ENCODE peak calls at places on chromosomes 7 and 10, in seven cellular contexts. A, U, P, Q, G, I and C are unnamed samples.

GRCh38 chr7:157692156-157693011 is 355.6 kb downstream of the DNAJB6 start:
- DNase-seq in G (no peak), U (no peak), Q (no peak), A (no peak), I (no peak), P (no peak), C (no peak)

GRCh38 chr7:56079450-56080185 is 13.1 kb downstream of the PHKG1 start:
- DNase-seq in G (peak; percentile 79), P (peak; percentile 88), I (peak; percentile 62), A (peak; percentile 54), Q (peak; percentile 33), U (no peak), C (peak; percentile 68)

GRCh38 chr10:61752111-61753011 is 89.6 kb downstream of the CABCOCO1 start:
- DNase-seq in A (no peak), U (peak; percentile 13), I (peak; percentile 29), P (peak; percentile 57), G (peak; percentile 53), Q (no peak), C (peak; percentile 27)

GRCh38 chr10:120462018-120462682 is 5.1 kb downstream of the PLPP4 start:
- DNase-seq in G (no peak), I (no peak), U (no peak), P (no peak), A (no peak), Q (no peak), C (no peak)

GRCh38 chr7:115009139-115009538 is 87.2 kb downstream of the MDFIC start:
- DNase-seq in Q (no peak), G (no peak), I (no peak), U (no peak), A (no peak), P (no peak), C (peak; percentile 56)

GRCh38 chr10:63977329-63977923 is 456.2 kb downstream of the REEP3 start:
- DNase-seq in P (peak; percentile 54), G (peak; percentile 52), A (no peak), Q (peak; percentile 37), U (peak; percentile 31), I (peak; percentile 48), C (peak; percentile 16)

GRCh38 chr7:1567082-1567771 is 2.6 kb downstream of the PSMG3 start:
- DNase-seq in A (peak; percentile 85), U (peak; percentile 52), I (peak; percentile 72), P (peak; percentile 43), G (no peak), Q (peak; percentile 78), C (peak; percentile 62)

GRCh38 chr7:140926021-140926812 is 1.5 kb upstream of the BRAF start:
- DNase-seq in A (no peak), I (no peak), Q (no peak), U (no peak), G (no peak), P (no peak), C (no peak)

GRCh38 chr7:2886900-2887299 is 42.8 kb upstream of the GNA12 start:
- DNase-seq in I (peak; percentile 83), P (peak; percentile 95), A (no peak), G (peak; percentile 93), Q (peak; percentile 67), U (peak; percentile 78), C (peak; percentile 83)

GRCh38 chr7:142298009-142298408 is 40.2 kb upstream of the PRSS58 start:
- DNase-seq in U (no peak), A (no peak), Q (no peak), P (peak; percentile 23), G (no peak), I (no peak), C (no peak)

GRCh38 chr10:43980313-43980712 is 331.6 kb upstream of the ZNF32 start:
- DNase-seq in U (no peak), I (no peak), P (no peak), A (no peak), Q (no peak), G (no peak), C (no peak)

GRCh38 chr10:27240891-27241639 is 468 bp upstream of the ACBD5 start:
- DNase-seq in A (peak; percentile 30), Q (peak; percentile 46), I (no peak), P (peak; percentile 16), U (no peak), G (peak; percentile 4), C (peak; percentile 26)

GRCh38 chr10:19194866-19195265 is 146.3 kb downstream of the MALRD1 start:
- DNase-seq in Q (no peak), U (no peak), I (peak; percentile 56), A (no peak), P (peak; percentile 27), G (peak; percentile 56), C (no peak)

GRCh38 chr7:153886506-153887391 is 165.4 kb upstream of the DPP6 start:
- DNase-seq in P (no peak), A (no peak), I (no peak), G (no peak), U (no peak), Q (no peak), C (no peak)

GRCh38 chr10:131757285-131758058 is 143.3 kb upstream of the PPP2R2D start:
- DNase-seq in I (no peak), A (no peak), Q (no peak), G (no peak), P (no peak), U (no peak), C (no peak)

GRCh38 chr7:38040831-38041230 is 120.4 kb downstream of the EPDR1 start:
- DNase-seq in G (no peak), A (no peak), Q (no peak), P (no peak), U (no peak), I (no peak), C (no peak)

GRCh38 chr7:157016352-157017041 is 6.0 kb upstream of the MNX1 start:
- DNase-seq in A (no peak), P (no peak), G (no peak), Q (peak; percentile 16), U (no peak), I (no peak), C (no peak)

GRCh38 chr10:93876391-93876790 is 17.4 kb upstream of the SLC35G1 start:
- DNase-seq in U (no peak), G (no peak), P (peak; percentile 20), A (no peak), I (no peak), Q (no peak), C (peak; percentile 19)

GRCh38 chr7:28900311-28900710 is 57.8 kb downstream of the TRIL start:
- DNase-seq in U (no peak), Q (no peak), A (no peak), G (no peak), P (no peak), I (no peak), C (no peak)

GRCh38 chr10:9302142-9302746 is 1247.8 kb downstream of the GATA3 start:
- DNase-seq in A (no peak), U (peak; percentile 36), P (peak; percentile 73), G (peak; percentile 66), Q (no peak), I (peak; percentile 31), C (peak; percentile 74)
- TF ChIP-seq CTCF in A (no peak), U (peak; percentile 48), P (peak; percentile 35), G (peak; percentile 37), Q (peak; percentile 24), I (no peak), C (peak; percentile 10)

DNA sequence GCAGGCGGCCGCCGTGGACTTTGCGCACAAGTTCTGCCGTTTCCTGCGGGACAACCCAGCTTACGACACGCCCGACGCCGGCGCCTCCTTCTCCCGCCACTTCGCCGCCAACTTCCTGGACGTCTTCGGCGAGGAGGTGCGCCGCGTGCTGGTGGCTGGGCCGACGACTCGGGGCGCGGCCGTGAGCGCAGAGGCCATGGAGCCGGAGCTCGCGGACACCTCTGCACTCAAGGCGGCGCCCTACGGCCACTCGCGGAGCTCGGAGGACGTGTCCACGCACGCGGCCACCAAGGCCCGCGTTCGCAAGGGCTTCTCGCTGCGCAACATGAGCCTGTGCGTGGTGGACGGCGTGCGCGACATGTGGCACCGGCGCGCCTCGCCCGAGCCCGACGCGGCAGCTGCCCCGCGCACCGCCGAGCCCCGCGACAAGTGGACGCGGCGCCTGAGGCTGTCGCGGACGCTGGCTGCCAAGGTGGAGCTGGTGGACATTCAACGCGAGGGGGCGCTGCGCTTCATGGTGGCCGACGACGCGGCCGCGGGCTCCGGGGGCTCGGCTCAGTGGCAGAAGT is 14.1 kb downstream of the SH2B2 start:
- DNase-seq in Q (no peak), A (no peak), P (no peak), I (no peak), U (no peak), G (no peak), C (no peak)
- TF ChIP-seq CTCF in Q (no peak), A (no peak), P (peak; percentile 32), I (peak; percentile 31), U (no peak), G (no peak), C (no peak)

GRCh38 chr7:23685770-23686169 is 5.8 kb downstream of the FAM221A start:
- DNase-seq in A (no peak), I (no peak), G (peak; percentile 33), Q (no peak), U (no peak), P (peak; percentile 6), C (peak; percentile 25)

GRCh38 chr7:23680417-23681405 is 712 bp downstream of the FAM221A start:
- DNase-seq in P (peak; percentile 75), U (peak; percentile 41), Q (peak; percentile 87), A (peak; percentile 41), G (peak; percentile 32), I (peak; percentile 24), C (peak; percentile 51)

GRCh38 chr7:23679898-23680416 is at the start of gene FAM221A:
- DNase-seq in Q (peak; percentile 93), A (peak; percentile 72), G (peak; percentile 72), P (peak; percentile 88), U (peak; percentile 79), I (peak; percentile 60), C (peak; percentile 62)
- TF ChIP-seq CTCF in Q (peak; percentile 72), A (no peak), G (peak; percentile 50), P (peak; percentile 61), U (peak; percentile 91), I (peak; percentile 69), C (peak; percentile 73)

GRCh38 chr10:133125901-133126300 is 34.1 kb upstream of the KNDC1 start:
- DNase-seq in A (no peak), P (no peak), G (no peak), U (no peak), Q (no peak), I (no peak), C (no peak)

GRCh38 chr10:133123050-133123745 is 35.5 kb downstream of the ADGRA1 start:
- DNase-seq in A (no peak), G (no peak), Q (no peak), U (no peak), P (no peak), I (no peak), C (no peak)

GRCh38 chr10:133126431-133127290 is 33.4 kb upstream of the KNDC1 start:
- DNase-seq in P (no peak), A (no peak), U (no peak), G (no peak), Q (no peak), I (no peak), C (no peak)

GRCh38 chr10:133123746-133124356 is 36.1 kb downstream of the ADGRA1 start:
- DNase-seq in P (no peak), A (no peak), U (no peak), I (no peak), Q (no peak), G (no peak), C (no peak)

GRCh38 chr10:133124357-133125211 is 35.4 kb upstream of the KNDC1 start:
- DNase-seq in Q (no peak), P (peak; percentile 16), G (peak; percentile 10), A (no peak), I (peak; percentile 6), U (peak; percentile 45), C (peak; percentile 1)
- TF ChIP-seq CTCF in Q (peak; percentile 62), P (peak; percentile 46), G (peak; percentile 29), A (no peak), I (peak; percentile 37), U (no peak), C (peak; percentile 48)